ENCODE peak calls at places on chromosomes 16 and 17, in five cellular contexts. E, W, R, H and F are unnamed samples.

GRCh38 chr16:58280846-58281301 is 14.0 kb downstream of the PRSS54 start:
- DNase-seq in W (no peak), R (no peak), E (no peak), H (no peak), F (no peak)

GRCh38 chr16:89422905-89423630 is 67.3 kb downstream of the ANKRD11 start:
- DNase-seq in W (peak), H (no peak), R (no peak), E (peak), F (no peak)

GRCh38 chr17:40072481-40073346 is 9.9 kb downstream of the THRA start:
- DNase-seq in W (no peak), H (peak), E (no peak), R (peak), F (no peak)

GRCh38 chr16:2015947-2016208 is 3.7 kb upstream of the NPW start:
- DNase-seq in E (no peak), H (no peak), W (no peak), R (no peak), F (no peak)

GRCh38 chr17:82662711-82663261 is 14.5 kb upstream of the WDR45B start:
- DNase-seq in H (peak), W (no peak), R (no peak), E (no peak), F (no peak)

GRCh38 chr17:80187493-80187892 is 17.7 kb downstream of the CARD14 start:
- DNase-seq in E (no peak), R (no peak), H (peak), W (no peak), F (no peak)

GRCh38 chr17:72705905-72706395 is 386.5 kb downstream of the SLC39A11 start:
- DNase-seq in H (no peak), E (no peak), R (no peak), W (peak), F (no peak)

GRCh38 chr16:31880322-31880979 is 6.8 kb downstream of the ZNF267 start:
- DNase-seq in E (no peak), H (no peak), W (peak), R (no peak), F (no peak)

GRCh38 chr16:10136916-10137315 is 45.3 kb downstream of the GRIN2A start:
- DNase-seq in W (no peak), E (no peak), H (no peak), R (peak), F (no peak)

GRCh38 chr17:38579934-38580333 is 25.8 kb downstream of the SRCIN1 start:
- DNase-seq in E (no peak), H (no peak), W (no peak), R (peak), F (no peak)

GRCh38 chr17:43766413-43767052 is 7.9 kb upstream of the SOST start:
- DNase-seq in W (no peak), H (peak), R (peak), E (peak), F (no peak)

GRCh38 chr17:29838961-29839360 is 91.1 kb downstream of the SSH2 start:
- DNase-seq in H (no peak), W (no peak), E (no peak), R (no peak), F (no peak)

GRCh38 chr17:50154604-50155003 is 4.1 kb upstream of the PPP1R9B start:
- DNase-seq in H (no peak), E (no peak), R (no peak), W (no peak), F (no peak)

GRCh38 chr17:73357981-73358380 is 46.2 kb upstream of the CDC42EP4 start:
- DNase-seq in E (no peak), R (no peak), H (no peak), W (no peak), F (no peak)

GRCh38 chr17:70006159-70006558 is 68.9 kb upstream of the KCNJ16 start:
- DNase-seq in E (no peak), H (no peak), R (no peak), W (no peak), F (no peak)

GRCh38 chr17:16040710-16041251 is 41.2 kb downstream of the TTC19 start:
- DNase-seq in R (no peak), W (no peak), H (no peak), E (no peak), F (no peak)

GRCh38 chr17:28646039-28646754 is 1.2 kb upstream of the BLTP2 start:
- DNase-seq in R (no peak), H (no peak), W (no peak), E (no peak), F (no peak)

GRCh38 chr17:81923302-81924260 is 4.0 kb downstream of the MAFG start:
- DNase-seq in H (peak), E (no peak), R (peak), W (no peak), F (peak)

GRCh38 chr16:3650631-3651265 is 3.7 kb upstream of the DNASE1 start:
- DNase-seq in H (peak), R (no peak), W (no peak), E (no peak), F (peak)

GRCh38 chr17:12896386-12896785 is 107.1 kb downstream of the ARHGAP44 start:
- DNase-seq in H (no peak), E (no peak), W (no peak), R (no peak), F (no peak)

GRCh38 chr17:74477411-74477810 is 11.0 kb downstream of the CD300A start:
- DNase-seq in R (no peak), W (peak), H (no peak), E (no peak), F (no peak)

GRCh38 chr16:3618782-3619166 is 7.4 kb upstream of the SLX4 start:
- DNase-seq in R (no peak), W (no peak), H (no peak), E (no peak), F (no peak)

GRCh38 chr17:10094806-10095205 is 103.6 kb downstream of the GAS7 start:
- DNase-seq in R (no peak), E (no peak), W (no peak), H (peak), F (no peak)

GRCh38 chr17:69084911-69085310 is 24.2 kb upstream of the ABCA9 start:
- DNase-seq in E (no peak), R (peak), H (no peak), W (no peak), F (no peak)

GRCh38 chr17:67518881-67519280 is 141.8 kb downstream of the PITPNC1 start:
- DNase-seq in H (no peak), W (no peak), E (no peak), R (no peak), F (no peak)

DNA sequence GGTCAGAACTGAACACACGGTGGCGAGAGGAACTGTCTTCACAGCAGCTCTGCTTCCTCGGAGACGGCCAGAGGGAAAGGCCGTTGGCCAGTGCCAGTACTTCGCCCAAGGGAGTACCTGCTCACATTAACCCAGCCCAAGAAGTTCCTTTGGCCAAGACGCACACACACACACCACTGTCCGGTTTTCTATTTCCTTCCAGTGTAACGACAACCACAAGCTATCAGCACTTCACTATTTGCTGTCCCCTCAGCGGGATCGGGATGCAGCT is 735 bp upstream of the GGNBP2 start:
- DNase-seq in H (peak), W (peak), E (no peak), R (peak), F (no peak)
- TF ChIP-seq CTCF in H (no peak), W (peak), E (no peak), R (peak), F (peak)

DNA sequence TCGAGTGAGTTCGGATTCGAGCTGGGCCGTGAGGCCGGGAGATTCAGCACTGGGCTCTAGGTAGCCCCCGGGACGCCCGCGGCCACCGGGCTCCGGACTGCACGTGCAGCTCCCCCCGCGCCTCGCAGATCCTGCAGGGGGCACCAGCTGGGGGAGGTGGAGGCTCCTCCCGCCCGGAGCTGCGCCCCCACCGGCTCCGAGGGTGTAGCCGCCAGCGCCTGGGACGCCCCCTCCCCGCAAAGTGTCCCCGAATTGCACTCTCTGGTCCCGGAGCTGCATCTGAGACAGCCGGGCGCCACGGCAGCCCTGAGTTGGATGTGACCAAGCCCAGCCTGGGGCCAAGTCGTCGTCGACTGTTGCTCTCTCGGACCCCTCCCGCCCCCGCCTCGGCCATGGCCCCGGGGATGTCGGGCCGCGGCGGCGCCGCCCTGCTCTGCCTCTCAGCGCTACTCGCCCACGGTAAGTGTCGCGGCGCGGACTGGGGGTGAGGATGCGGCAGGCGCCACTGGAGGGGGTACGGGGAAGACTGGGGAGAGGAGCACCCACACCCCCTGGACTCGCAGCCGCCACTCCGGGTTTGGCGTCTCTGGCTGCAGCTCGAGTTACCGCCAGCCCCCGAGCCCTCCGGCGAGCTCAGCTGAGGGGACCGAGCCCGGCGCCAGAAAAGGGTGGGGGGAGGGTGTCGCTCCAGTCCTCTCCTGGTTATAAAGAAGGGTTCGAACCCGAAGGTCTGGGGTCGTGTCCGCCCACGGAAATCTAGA is 1.5 kb downstream of the TMEM132E start:
- DNase-seq in W (no peak), E (no peak), R (peak), H (no peak), F (no peak)
- TF ChIP-seq CTCF in W (no peak), E (no peak), R (peak), H (no peak), F (no peak)

GRCh38 chr16:9119795-9120194 is 28.4 kb downstream of the HAPSTR1 start:
- DNase-seq in W (no peak), R (no peak), H (peak), E (no peak), F (no peak)
- TF ChIP-seq CTCF in W (no peak), R (no peak), H (no peak), E (no peak), F (no peak)

DNA sequence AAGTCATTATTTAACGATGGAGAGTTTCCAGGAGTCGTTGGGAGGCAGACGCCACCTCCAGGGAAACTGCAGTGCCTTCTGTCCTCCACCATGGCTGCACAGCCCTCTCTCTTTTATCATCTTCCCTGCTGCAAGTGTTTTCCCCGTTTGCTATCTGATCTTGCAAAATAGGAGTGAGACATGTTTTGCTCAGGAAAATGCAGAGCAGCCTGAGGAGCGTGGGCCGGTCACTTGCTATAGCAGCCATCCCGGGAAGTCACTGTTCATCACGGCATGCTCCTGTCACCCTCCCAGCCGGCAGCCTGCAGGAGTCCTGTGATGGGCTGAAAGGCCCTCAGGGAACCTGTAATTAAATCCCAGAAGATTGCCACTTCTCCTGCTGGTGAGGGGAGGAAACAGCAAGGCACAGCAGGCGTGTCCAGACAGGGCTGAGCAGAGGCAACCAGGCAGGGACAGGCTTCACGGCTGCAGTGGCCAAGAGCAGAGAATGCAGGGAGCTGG is 143.1 kb downstream of the GSG1L start:
- DNase-seq in H (no peak), R (peak), E (no peak), W (no peak), F (no peak)
- TF ChIP-seq CTCF in H (no peak), R (peak), E (no peak), W (no peak), F (no peak)

DNA sequence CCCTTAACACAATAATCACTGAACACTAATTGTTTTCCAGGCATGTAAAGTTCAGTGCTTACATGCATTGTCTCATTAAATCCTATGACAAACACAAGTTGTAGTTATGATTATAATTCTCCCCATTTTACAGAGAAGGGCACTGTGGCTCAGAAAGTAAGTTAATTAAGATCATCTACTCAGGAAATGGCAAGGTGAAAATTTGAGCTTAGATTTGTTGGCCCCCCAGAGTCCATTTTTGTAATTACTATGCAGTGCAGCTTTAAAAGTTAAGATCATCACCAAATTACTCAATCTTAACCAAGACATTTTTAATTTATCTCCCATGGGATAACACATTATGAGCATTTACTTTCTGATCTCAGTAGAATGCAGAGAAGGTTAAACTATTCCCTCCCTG is 34.2 kb upstream of the CCL1 start:
- DNase-seq in W (no peak), H (no peak), R (no peak), E (no peak), F (no peak)
- TF ChIP-seq CTCF in W (no peak), H (no peak), R (no peak), E (no peak), F (no peak)

GRCh38 chr16:56936491-56936890 is 4.5 kb downstream of the HERPUD1 start:
- DNase-seq in E (no peak), H (no peak), R (no peak), W (no peak), F (no peak)
- TF ChIP-seq CTCF in E (no peak), H (no peak), R (no peak), W (no peak), F (no peak)